ENCODE peak calls at places on chromosomes 13 and 19, in six cellular contexts. I is stimulated activated naive CD4-positive, alpha-beta T cell; V is heart right ventricle; W is astrocyte of the cerebellum; E is GM20000; X is AG04450. C is an unnamed sample.
A peak's percentile ranks its signal among the peaks of the same experiment; 100 is the strongest.

GRCh38 chr19:21094347-21095025 is 12.5 kb downstream of the ZNF714 start:
- DNase-seq in I (no peak), V (no peak), W (no peak), E (no peak), X (no peak), C (no peak)

GRCh38 chr13:42544246-42544915 is 29.6 kb upstream of the TNFSF11 start:
- DNase-seq in I (no peak), V (no peak), W (no peak), E (no peak), X (no peak), C (no peak)

GRCh38 chr13:39836038-39836437 is 180.6 kb downstream of the COG6 start:
- DNase-seq in I (no peak), V (no peak), W (no peak), E (no peak), X (no peak), C (no peak)

GRCh38 chr13:83298636-83299035 is 583.6 kb downstream of the SLITRK1 start:
- DNase-seq in I (no peak), V (no peak), W (no peak), E (no peak), X (no peak), C (no peak)

GRCh38 chr13:25738797-25739196 is 313.0 kb downstream of the SHISA2 start:
- DNase-seq in I (no peak), V (no peak), W (no peak), E (no peak), X (no peak), C (no peak)

GRCh38 chr19:30695171-30695875 is 323.1 kb downstream of the ZNF536 start:
- DNase-seq in I (no peak), V (no peak), W (no peak), E (no peak), X (no peak), C (no peak)

GRCh38 chr13:65605386-65605785 is 1624.8 kb downstream of the PCDH9 start:
- DNase-seq in I (no peak), V (no peak), W (no peak), E (no peak), X (no peak), C (no peak)

GRCh38 chr19:2058570-2059421 is 7.8 kb upstream of the MKNK2 start:
- DNase-seq in I (no peak), V (no peak), W (no peak), E (no peak), X (no peak), C (no peak)

GRCh38 chr19:42051166-42052115 is 18.6 kb downstream of the GRIK5 start:
- DNase-seq in I (no peak), V (no peak), W (no peak), E (no peak), X (no peak), C (no peak)

GRCh38 chr19:12872941-12873890 is 8.0 kb downstream of the DNASE2 start:
- DNase-seq in I (peak; percentile 64), V (no peak), W (no peak), E (peak; percentile 63), X (no peak), C (no peak)

GRCh38 chr13:103788061-103788652 is 721.9 kb upstream of the SLC10A2 start:
- DNase-seq in I (no peak), V (peak; percentile 21), W (no peak), E (no peak), X (no peak), C (no peak)

GRCh38 chr19:12828494-12828893 is 5.9 kb downstream of the RTBDN start:
- DNase-seq in I (no peak), V (no peak), W (no peak), E (peak; percentile 56), X (no peak), C (no peak)

GRCh38 chr19:50794778-50795664 is 4.8 kb downstream of the ACP4 start:
- DNase-seq in I (no peak), V (no peak), W (no peak), E (no peak), X (no peak), C (no peak)

GRCh38 chr19:33797821-33798633 is 1.4 kb downstream of the KCTD15 start:
- DNase-seq in I (no peak), V (peak; percentile 76), W (no peak), E (no peak), X (no peak), C (no peak)

GRCh38 chr19:33394006-33394722 is 20.7 kb downstream of the CEBPG start:
- DNase-seq in I (no peak), V (peak; percentile 61), W (no peak), E (no peak), X (no peak), C (no peak)

GRCh38 chr19:16235811-16236710 is 38.4 kb downstream of the AP1M1 start:
- DNase-seq in I (no peak), V (no peak), W (no peak), E (no peak), X (no peak), C (no peak)

GRCh38 chr13:30396434-30397075 is 25.7 kb upstream of the UBE2L5 start:
- DNase-seq in I (no peak), V (no peak), W (no peak), E (no peak), X (no peak), C (no peak)

GRCh38 chr13:110347535-110348308 is 40.6 kb downstream of the COL4A2 start:
- DNase-seq in I (no peak), V (peak; percentile 48), W (no peak), E (no peak), X (no peak), C (no peak)

GRCh38 chr19:1768918-1769644 is 15.8 kb downstream of the ONECUT3 start:
- DNase-seq in I (no peak), V (no peak), W (no peak), E (no peak), X (no peak), C (no peak)

GRCh38 chr19:2727640-2727944 is 6.4 kb upstream of the DIRAS1 start:
- DNase-seq in I (no peak), V (no peak), W (no peak), E (no peak), X (no peak), C (no peak)

GRCh38 chr13:35964764-35965163 is 166.4 kb downstream of the DCLK1 start:
- DNase-seq in I (no peak), V (no peak), W (no peak), E (no peak), X (no peak), C (no peak)

GRCh38 chr19:34365463-34366401 is 736 bp downstream of the GPI start:
- DNase-seq in I (no peak), V (peak; percentile 52), W (no peak), E (no peak), X (no peak), C (no peak)

GRCh38 chr13:41614671-41615519 is 157.5 kb downstream of the RGCC start:
- DNase-seq in I (no peak), V (no peak), W (no peak), E (no peak), X (no peak), C (no peak)

GRCh38 chr19:30565680-30566079 is 193.5 kb downstream of the ZNF536 start:
- DNase-seq in I (no peak), V (no peak), W (no peak), E (no peak), X (no peak), C (no peak)

GRCh38 chr19:2967972-2968371 is 9.4 kb upstream of the TLE6 start:
- DNase-seq in I (no peak), V (no peak), W (no peak), E (no peak), X (no peak), C (no peak)

GRCh38 chr19:1244693-1245451 is 3.3 kb downstream of the ATP5F1D start:
- DNase-seq in I (no peak), V (peak; percentile 87), W (no peak), E (no peak), X (no peak), C (peak; percentile 12)

GRCh38 chr19:23283925-23284324 is 33.7 kb upstream of the ZNF724 start:
- DNase-seq in I (peak; percentile 42), V (peak; percentile 29), W (no peak), E (peak; percentile 28), X (no peak), C (no peak)

GRCh38 chr19:4503224-4504170 is 14.8 kb downstream of the PLIN4 start:
- DNase-seq in I (no peak), V (no peak), W (no peak), E (no peak), X (no peak), C (no peak)

GRCh38 chr19:20423381-20424207 is 142.0 kb downstream of the ZNF737 start:
- DNase-seq in I (no peak), V (peak; percentile 57), W (no peak), E (peak; percentile 18), X (no peak), C (no peak)

GRCh38 chr19:55600336-55601028 is 394 bp downstream of the ZNF524 start:
- DNase-seq in I (no peak), V (no peak), W (no peak), E (no peak), X (no peak), C (peak; percentile 86)

GRCh38 chr19:55259540-55260210 is 858 bp upstream of the PPP6R1 start:
- DNase-seq in I (no peak), V (no peak), W (no peak), E (no peak), X (no peak), C (no peak)

GRCh38 chr19:49687566-49688316 is 1.7 kb upstream of the ADM5 start:
- DNase-seq in I (no peak), V (no peak), W (no peak), E (no peak), X (no peak), C (no peak)

GRCh38 chr19:46022431-46023310 is at the start of gene PGLYRP1:
- DNase-seq in I (no peak), V (no peak), W (no peak), E (no peak), X (no peak), C (no peak)

GRCh38 chr13:93777504-93777903 is 550.9 kb downstream of the GPC6 start:
- DNase-seq in I (no peak), V (no peak), W (no peak), E (no peak), X (no peak), C (no peak)

GRCh38 chr19:7196721-7197168 is 97.5 kb downstream of the INSR start:
- DNase-seq in I (no peak), V (no peak), W (no peak), E (no peak), X (no peak), C (no peak)

GRCh38 chr19:51138549-51138979 is 3.5 kb upstream of the SIGLEC7 start:
- DNase-seq in I (no peak), V (peak; percentile 46), W (no peak), E (no peak), X (no peak), C (no peak)

C was measured in hypothalamus.